ENCODE peak calls at places on chromosomes 7 and 10, in nine cellular contexts. One of them, this sample, is unnamed. For H3K4me1, the result is how much of the 10 kb centered on the place peaks cover.

GRCh38 chr10:112374724-112375541 is 1.0 kb downstream of the ACSL5 start:
- DNase-seq in mesendoderm: peak
- DNase-seq in ovary: no peak
- DNase-seq in lower lobe of right lung: no peak
- DNase-seq in spleen: peak
- DNase-seq in CD8-positive, alpha-beta memory T cell: no peak
- DNase-seq in cardiac muscle cell: peak
- DNase-seq in mucosa of descending colon: no peak
- DNase-seq in aorta: no peak
- DNase-seq in this sample: no peak

GRCh38 chr10:25226775-25227682 is 52.2 kb downstream of the GPR158 start:
- DNase-seq in ovary: no peak
- DNase-seq in cardiac muscle cell: peak
- DNase-seq in CD8-positive, alpha-beta memory T cell: no peak
- DNase-seq in spleen: no peak
- DNase-seq in lower lobe of right lung: no peak
- DNase-seq in mesendoderm: peak
- DNase-seq in mucosa of descending colon: peak
- DNase-seq in aorta: no peak
- DNase-seq in this sample: no peak

GRCh38 chr7:81719865-81720264 is 50.0 kb downstream of the HGF start:
- DNase-seq in CD8-positive, alpha-beta memory T cell: no peak
- DNase-seq in mesendoderm: no peak
- DNase-seq in mucosa of descending colon: no peak
- DNase-seq in cardiac muscle cell: no peak
- DNase-seq in spleen: no peak
- DNase-seq in aorta: no peak
- DNase-seq in ovary: no peak
- DNase-seq in lower lobe of right lung: no peak
- DNase-seq in this sample: no peak

GRCh38 chr10:48742891-48743845 is 58.5 kb downstream of the WDFY4 start:
- DNase-seq in spleen: no peak
- DNase-seq in mucosa of descending colon: no peak
- DNase-seq in cardiac muscle cell: no peak
- DNase-seq in ovary: no peak
- DNase-seq in CD8-positive, alpha-beta memory T cell: no peak
- DNase-seq in aorta: no peak
- DNase-seq in mesendoderm: peak
- DNase-seq in lower lobe of right lung: no peak
- DNase-seq in this sample: no peak

GRCh38 chr7:156792611-156793010 is 100.4 kb downstream of the LMBR1 start:
- DNase-seq in ovary: no peak
- DNase-seq in aorta: no peak
- DNase-seq in mesendoderm: no peak
- DNase-seq in spleen: no peak
- DNase-seq in cardiac muscle cell: no peak
- DNase-seq in lower lobe of right lung: no peak
- DNase-seq in mucosa of descending colon: no peak
- DNase-seq in CD8-positive, alpha-beta memory T cell: no peak
- DNase-seq in this sample: no peak

GRCh38 chr10:588246-589165 is 101.0 kb downstream of the DIP2C start:
- DNase-seq in lower lobe of right lung: no peak
- DNase-seq in CD8-positive, alpha-beta memory T cell: no peak
- DNase-seq in spleen: no peak
- DNase-seq in mucosa of descending colon: no peak
- DNase-seq in ovary: no peak
- DNase-seq in aorta: peak
- DNase-seq in mesendoderm: peak
- DNase-seq in cardiac muscle cell: no peak
- DNase-seq in this sample: no peak

GRCh38 chr7:5773661-5774086 is 7.8 kb downstream of the RNF216 start:
- DNase-seq in mucosa of descending colon: no peak
- DNase-seq in spleen: no peak
- DNase-seq in lower lobe of right lung: no peak
- DNase-seq in mesendoderm: peak
- DNase-seq in ovary: peak
- DNase-seq in aorta: no peak
- DNase-seq in CD8-positive, alpha-beta memory T cell: no peak
- DNase-seq in cardiac muscle cell: no peak
- DNase-seq in this sample: no peak

GRCh38 chr10:71339796-71340589 is 20.9 kb downstream of the SLC29A3 start:
- DNase-seq in ovary: no peak
- DNase-seq in CD8-positive, alpha-beta memory T cell: no peak
- DNase-seq in mesendoderm: peak
- DNase-seq in lower lobe of right lung: no peak
- DNase-seq in spleen: no peak
- DNase-seq in cardiac muscle cell: no peak
- DNase-seq in aorta: no peak
- DNase-seq in mucosa of descending colon: no peak
- DNase-seq in this sample: peak

GRCh38 chr10:13717936-13718772 is 131.4 kb downstream of the PRPF18 start:
- DNase-seq in ovary: peak
- DNase-seq in lower lobe of right lung: peak
- DNase-seq in cardiac muscle cell: no peak
- DNase-seq in mesendoderm: no peak
- DNase-seq in mucosa of descending colon: peak
- DNase-seq in CD8-positive, alpha-beta memory T cell: no peak
- DNase-seq in spleen: peak
- DNase-seq in aorta: peak
- DNase-seq in this sample: peak

GRCh38 chr7:55132550-55132889 is 113.7 kb downstream of the EGFR start:
- DNase-seq in CD8-positive, alpha-beta memory T cell: no peak
- DNase-seq in mesendoderm: no peak
- DNase-seq in spleen: no peak
- DNase-seq in mucosa of descending colon: no peak
- DNase-seq in lower lobe of right lung: no peak
- DNase-seq in cardiac muscle cell: no peak
- DNase-seq in aorta: no peak
- DNase-seq in ovary: no peak
- DNase-seq in this sample: no peak
- H3K4me1 ChIP-seq in CD8-positive, alpha-beta memory T cell: under half
- H3K4me1 ChIP-seq in mesendoderm: under half
- H3K4me1 ChIP-seq in spleen: under half
- H3K4me1 ChIP-seq in mucosa of descending colon: under half
- H3K4me1 ChIP-seq in lower lobe of right lung: half or more
- H3K4me1 ChIP-seq in cardiac muscle cell: under half
- H3K4me1 ChIP-seq in aorta: under half
- H3K4me1 ChIP-seq in ovary: under half
- H3K4me1 ChIP-seq in this sample: under half

GRCh38 chr7:28957822-28958234 is 302 bp downstream of the TRIL start:
- DNase-seq in mesendoderm: peak
- DNase-seq in mucosa of descending colon: no peak
- DNase-seq in spleen: peak
- DNase-seq in aorta: no peak
- DNase-seq in lower lobe of right lung: no peak
- DNase-seq in cardiac muscle cell: peak
- DNase-seq in CD8-positive, alpha-beta memory T cell: no peak
- DNase-seq in ovary: peak
- DNase-seq in this sample: no peak
- H3K4me1 ChIP-seq in mesendoderm: under half
- H3K4me1 ChIP-seq in mucosa of descending colon: under half
- H3K4me1 ChIP-seq in spleen: half or more
- H3K4me1 ChIP-seq in aorta: under half
- H3K4me1 ChIP-seq in lower lobe of right lung: half or more
- H3K4me1 ChIP-seq in cardiac muscle cell: under half
- H3K4me1 ChIP-seq in CD8-positive, alpha-beta memory T cell: under half
- H3K4me1 ChIP-seq in ovary: under half
- H3K4me1 ChIP-seq in this sample: under half

GRCh38 chr10:125035588-125036298 is 93.8 kb downstream of the ZRANB1 start:
- DNase-seq in CD8-positive, alpha-beta memory T cell: no peak
- DNase-seq in mucosa of descending colon: no peak
- DNase-seq in mesendoderm: no peak
- DNase-seq in spleen: no peak
- DNase-seq in aorta: no peak
- DNase-seq in ovary: no peak
- DNase-seq in cardiac muscle cell: no peak
- DNase-seq in lower lobe of right lung: no peak
- DNase-seq in this sample: no peak
- H3K4me1 ChIP-seq in CD8-positive, alpha-beta memory T cell: under half
- H3K4me1 ChIP-seq in mucosa of descending colon: under half
- H3K4me1 ChIP-seq in mesendoderm: under half
- H3K4me1 ChIP-seq in spleen: under half
- H3K4me1 ChIP-seq in aorta: under half
- H3K4me1 ChIP-seq in ovary: under half
- H3K4me1 ChIP-seq in cardiac muscle cell: under half
- H3K4me1 ChIP-seq in lower lobe of right lung: under half
- H3K4me1 ChIP-seq in this sample: under half

GRCh38 chr7:117075934-117076333 is 122.6 kb downstream of the ST7 start:
- DNase-seq in mesendoderm: no peak
- DNase-seq in ovary: no peak
- DNase-seq in lower lobe of right lung: no peak
- DNase-seq in spleen: no peak
- DNase-seq in mucosa of descending colon: no peak
- DNase-seq in cardiac muscle cell: no peak
- DNase-seq in CD8-positive, alpha-beta memory T cell: no peak
- DNase-seq in aorta: no peak
- DNase-seq in this sample: no peak
- H3K4me1 ChIP-seq in mesendoderm: under half
- H3K4me1 ChIP-seq in ovary: under half
- H3K4me1 ChIP-seq in lower lobe of right lung: under half
- H3K4me1 ChIP-seq in spleen: under half
- H3K4me1 ChIP-seq in mucosa of descending colon: under half
- H3K4me1 ChIP-seq in cardiac muscle cell: under half
- H3K4me1 ChIP-seq in CD8-positive, alpha-beta memory T cell: under half
- H3K4me1 ChIP-seq in aorta: under half
- H3K4me1 ChIP-seq in this sample: under half